ENCODE peak calls at places on chromosomes 7 and 10, in four cellular contexts. R is CD8-positive, alpha-beta memory T cell; T is SJSA1; G is thoracic aorta. P is an unnamed sample.

GRCh38 chr7:96021533-96021932 is 249.2 kb downstream of the DYNC1I1 start:
- DNase-seq in R (no peak), T (no peak), G (no peak), P (no peak)

GRCh38 chr10:70255329-70256299 is 22.4 kb upstream of the PPA1 start:
- DNase-seq in R (no peak), T (peak; percentile 58), G (no peak), P (no peak)

GRCh38 chr7:74355091-74355490 is 65.9 kb downstream of the CLIP2 start:
- DNase-seq in R (no peak), T (peak; percentile 89), G (peak; percentile 13), P (no peak)

GRCh38 chr7:101940830-101941229 is 123.4 kb downstream of the CUX1 start:
- DNase-seq in R (no peak), T (no peak), G (no peak), P (no peak)

GRCh38 chr7:19117081-19117869 is at the start of gene TWIST1:
- DNase-seq in R (no peak), T (peak; percentile 97), G (no peak), P (no peak)

GRCh38 chr7:124747072-124747471 is 18.5 kb downstream of the GPR37 start:
- DNase-seq in R (no peak), T (no peak), G (no peak), P (no peak)

GRCh38 chr7:22861576-22861975 is 38.9 kb upstream of the TOMM7 start:
- DNase-seq in R (no peak), T (no peak), G (no peak), P (no peak)

GRCh38 chr7:55120501-55121198 is 101.8 kb downstream of the EGFR start:
- DNase-seq in R (no peak), T (no peak), G (no peak), P (no peak)

GRCh38 chr10:123451607-123452245 is 214.4 kb upstream of the GPR26 start:
- DNase-seq in R (no peak), T (no peak), G (no peak), P (no peak)

GRCh38 chr10:42979730-42980467 is 97.0 kb upstream of the RET start:
- DNase-seq in R (no peak), T (peak; percentile 24), G (no peak), P (no peak)

GRCh38 chr7:10931161-10931560 is 42.5 kb upstream of the PHF14 start:
- DNase-seq in R (no peak), T (no peak), G (no peak), P (no peak)

GRCh38 chr7:50687575-50688261 is 95.0 kb downstream of the GRB10 start:
- DNase-seq in R (no peak), T (no peak), G (no peak), P (no peak)

GRCh38 chr10:43221419-43222293 is 45.2 kb downstream of the RASGEF1A start:
- DNase-seq in R (peak; percentile 32), T (no peak), G (no peak), P (no peak)

GRCh38 chr10:116049644-116050043 is 223.4 kb downstream of the GFRA1 start:
- DNase-seq in R (no peak), T (no peak), G (no peak), P (no peak)

GRCh38 chr7:58086871-58087535 is 637.0 kb downstream of the ZNF716 start:
- DNase-seq in R (no peak), T (peak; percentile 28), G (no peak), P (no peak)

GRCh38 chr7:113710310-113711106 is 208.3 kb downstream of the PPP1R3A start:
- DNase-seq in R (no peak), T (peak; percentile 43), G (no peak), P (peak; percentile 48)

GRCh38 chr7:25312968-25313367 is 84.7 kb upstream of the NPVF start:
- DNase-seq in R (no peak), T (no peak), G (no peak), P (no peak)

GRCh38 chr10:73043766-73044377 is 52.8 kb downstream of the P4HA1 start:
- DNase-seq in R (no peak), T (no peak), G (no peak), P (no peak)

GRCh38 chr7:7967909-7968543 is 570 bp upstream of the GLCCI1 start:
- DNase-seq in R (no peak), T (no peak), G (no peak), P (no peak)

GRCh38 chr10:27865221-27865635 is 119.6 kb upstream of the MKX start:
- DNase-seq in R (no peak), T (no peak), G (no peak), P (no peak)

GRCh38 chr10:109931153-109931552 is 7.8 kb upstream of the XPNPEP1 start:
- DNase-seq in R (no peak), T (no peak), G (no peak), P (no peak)

GRCh38 chr7:43199333-43199732 is 86.9 kb downstream of the HECW1 start:
- DNase-seq in R (no peak), T (no peak), G (no peak), P (no peak)

GRCh38 chr7:83347836-83348482 is 185.3 kb upstream of the PCLO start:
- DNase-seq in R (no peak), T (no peak), G (no peak), P (no peak)

GRCh38 chr7:962401-963081 is 8.1 kb upstream of the ADAP1 start:
- DNase-seq in R (no peak), T (no peak), G (no peak), P (no peak)

GRCh38 chr10:121823993-121824463 is 103.8 kb downstream of the ATE1 start:
- DNase-seq in R (no peak), T (no peak), G (no peak), P (no peak)

DNA sequence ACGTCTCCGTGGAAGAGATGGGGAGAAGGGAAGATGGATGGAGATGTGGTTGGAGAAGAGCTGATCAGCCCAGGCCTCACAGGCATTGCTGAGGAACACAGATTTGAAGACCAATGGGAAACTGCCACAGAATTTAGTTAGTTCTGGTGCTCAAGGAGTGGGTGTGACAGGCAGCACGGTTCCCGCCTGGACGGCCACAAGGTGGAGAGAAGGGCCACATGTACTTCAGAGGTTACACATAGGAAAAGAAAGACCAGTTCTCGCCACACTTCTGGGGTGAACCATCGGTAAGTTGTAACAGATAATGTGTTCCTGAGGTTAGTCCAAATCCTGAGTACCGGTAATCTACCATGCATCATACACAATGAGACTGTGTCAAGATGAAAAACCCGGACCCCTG is 29.5 kb upstream of the GJD4 start:
- DNase-seq in R (no peak), T (no peak), G (no peak), P (no peak)
- H3K4me3 ChIP-seq in R (no peak overlapping the region), T (no peak overlapping the region), G (no peak overlapping the region), P (no peak overlapping the region)

DNA sequence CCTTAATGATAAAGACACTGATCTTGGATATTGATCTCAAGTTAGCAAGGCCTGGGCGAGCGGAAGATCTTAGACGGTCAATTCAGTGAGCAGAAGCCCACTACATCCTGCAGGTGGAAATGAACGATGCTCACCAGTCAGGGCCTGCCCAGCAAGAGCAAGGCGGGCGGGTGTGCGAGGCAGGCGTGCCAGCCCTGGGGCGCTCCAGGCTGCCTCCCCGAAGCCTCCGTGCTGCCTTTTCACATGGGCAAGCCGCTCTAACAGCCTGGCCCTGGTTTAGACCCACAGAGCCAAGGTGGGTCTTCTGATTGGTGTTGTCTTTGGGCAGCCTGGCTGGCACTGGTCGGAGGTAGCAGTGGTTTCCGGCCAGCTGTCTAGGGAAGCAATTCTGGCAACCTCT is 475.1 kb upstream of the FOXK1 start:
- DNase-seq in R (no peak), T (no peak), G (no peak), P (no peak)
- H3K9me3 ChIP-seq in R (no peaks in the 10 kb centered on the region), T (no peaks in the 10 kb centered on the region), G (no peaks in the 10 kb centered on the region), P (no peaks in the 10 kb centered on the region)

GRCh38 chr7:71133232-71133622 is 1.3 kb downstream of the GALNT17 start:
- DNase-seq in R (no peak), T (no peak), G (no peak), P (no peak)

GRCh38 chr7:71130280-71130679 is 1.7 kb upstream of the GALNT17 start:
- DNase-seq in R (no peak), T (no peak), G (no peak), P (no peak)

GRCh38 chr7:71131753-71132520 is at the start of gene GALNT17:
- DNase-seq in R (no peak), T (no peak), G (no peak), P (no peak)

GRCh38 chr7:71131256-71131752 is 640 bp upstream of the GALNT17 start:
- DNase-seq in R (no peak), T (no peak), G (no peak), P (no peak)

GRCh38 chr7:71132521-71133231 is 732 bp downstream of the GALNT17 start:
- DNase-seq in R (no peak), T (no peak), G (no peak), P (no peak)
- H3K27ac ChIP-seq in R (no peak overlapping the region), T (no peak overlapping the region), G (no peak overlapping the region), P (no peak overlapping the region)

GRCh38 chr7:151304856-151305255 is 36.8 kb upstream of the NUB1 start:
- DNase-seq in R (no peak), T (peak; percentile 8), G (no peak), P (no peak)
- H3K4me3 ChIP-seq in R (no peak overlapping the region), T (no peak overlapping the region), G (no peak overlapping the region), P (no peak overlapping the region)

DNA sequence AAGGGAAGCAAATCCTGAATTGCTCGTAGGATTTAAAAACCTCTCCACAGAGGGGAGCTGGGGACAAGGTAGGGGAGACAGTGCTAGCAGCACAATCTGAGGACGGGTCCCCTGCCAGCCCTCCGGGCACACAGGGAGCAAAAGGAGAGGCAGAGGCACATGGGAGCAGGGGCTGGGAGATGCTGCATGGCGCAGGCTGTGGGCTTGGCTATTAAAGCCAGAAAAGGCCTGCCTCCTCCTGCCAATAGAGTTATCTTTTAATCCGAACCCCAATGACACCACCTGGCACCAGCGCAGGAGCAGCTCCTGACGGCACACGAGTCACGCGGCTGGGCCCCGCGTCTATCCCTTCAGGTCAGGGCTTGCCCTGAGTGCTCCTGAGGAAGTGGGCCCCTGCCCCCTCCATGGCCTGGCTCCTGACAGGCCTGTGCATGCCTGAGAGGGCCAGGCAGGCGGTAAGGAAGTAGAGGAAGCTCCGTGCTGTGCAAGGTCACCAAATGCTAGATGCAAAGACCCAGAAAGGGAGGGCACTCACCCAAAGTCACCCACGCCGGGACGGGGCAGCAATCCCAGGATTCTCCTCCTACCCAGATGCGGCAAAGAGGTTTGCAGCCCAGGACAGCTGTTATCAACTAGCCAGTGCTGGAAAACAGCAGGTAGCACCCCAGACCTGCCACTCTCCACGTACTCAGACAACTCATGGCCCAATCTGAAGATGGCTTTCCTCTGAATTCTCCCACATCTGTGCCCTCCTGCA is 28.1 kb downstream of the DLG5 start:
- DNase-seq in R (no peak), T (no peak), G (no peak), P (no peak)
- H3K9me3 ChIP-seq in R (no peaks in the 10 kb centered on the region), T (no peaks in the 10 kb centered on the region), G (no peaks in the 10 kb centered on the region), P (no peaks in the 10 kb centered on the region)

GRCh38 chr10:31401287-31401686 is 82.3 kb downstream of the ZEB1 start:
- DNase-seq in R (no peak), T (no peak), G (no peak), P (no peak)
- H3K27ac ChIP-seq in R (no peak overlapping the region), T (no peak overlapping the region), G (no peak overlapping the region), P (no peak overlapping the region)